ENCODE peak calls at places on chromosomes 7 and 10, in ten cellular contexts. S is HT-29; X is T-helper 2 cell; G is ureter; R is NAMALWA; N is fibroblast of villous mesenchyme; T is anterior cingulate cortex; F is CD4-positive, alpha-beta T cell; I is hippocampal formation; O is NB4. D is an unnamed sample.

GRCh38 chr7:114823290-114823689 is 98.6 kb upstream of the MDFIC start:
- DNase-seq in N (no peak), F (no peak), S (no peak), I (no peak), O (no peak), G (no peak), T (no peak), X (no peak), R (no peak), D (no peak)

GRCh38 chr10:12980080-12980656 is 21.3 kb downstream of the CCDC3 start:
- DNase-seq in F (no peak), I (no peak), S (no peak), T (no peak), N (no peak), R (no peak), O (peak), G (no peak), X (no peak), D (no peak)

GRCh38 chr7:13988765-13989137 is 715 bp downstream of the ETV1 start:
- DNase-seq in N (peak), I (no peak), T (no peak), X (no peak), O (no peak), S (peak), R (no peak), F (no peak), G (no peak), D (no peak)

GRCh38 chr7:65371468-65371867 is 2.2 kb upstream of the ZNF92 start:
- DNase-seq in T (no peak), X (no peak), O (no peak), F (no peak), G (no peak), S (no peak), I (peak), R (no peak), N (peak), D (no peak)

GRCh38 chr10:25064401-25064800 is 48.0 kb downstream of the THNSL1 start:
- DNase-seq in R (no peak), G (no peak), X (no peak), T (no peak), N (no peak), I (no peak), O (no peak), S (no peak), F (no peak), D (no peak)

GRCh38 chr7:30028749-30029635 is 780 bp downstream of the PLEKHA8 start:
- DNase-seq in I (peak), N (peak), S (peak), F (peak), G (peak), T (peak), R (peak), X (no peak), O (peak), D (peak)

GRCh38 chr10:51802030-51802429 is 102.6 kb upstream of the CSTF2T start:
- DNase-seq in N (no peak), S (no peak), T (no peak), X (no peak), O (no peak), R (no peak), G (no peak), I (no peak), F (no peak), D (no peak)

GRCh38 chr10:98269435-98269912 is 1.5 kb upstream of the LOXL4 start:
- DNase-seq in T (no peak), I (no peak), X (no peak), O (no peak), S (peak), R (no peak), F (no peak), G (peak), N (peak), D (peak)

GRCh38 chr7:1422512-1423265 is 36.6 kb downstream of the MICALL2 start:
- DNase-seq in G (no peak), T (no peak), I (no peak), S (no peak), R (no peak), X (no peak), F (no peak), O (peak), N (peak), D (no peak)

D was measured in small intestine.